ENCODE peak calls at places on chromosomes 7 and 10, in four cellular contexts. J, W, H and I are unnamed samples.

GRCh38 chr10:118754132-118754555 is 626 bp downstream of the CACUL1 start:
- DNase-seq in J (peak), W (peak), H (no peak), I (no peak)

GRCh38 chr7:45036801-45037200 is 36.8 kb downstream of the CCM2 start:
- DNase-seq in J (no peak), H (no peak), W (no peak), I (no peak)

GRCh38 chr10:3141361-3142005 is 31.1 kb downstream of the PITRM1 start:
- DNase-seq in J (no peak), W (no peak), H (no peak), I (no peak)

GRCh38 chr7:111711426-111712065 is 149.3 kb upstream of the IMMP2L start:
- DNase-seq in H (no peak), J (no peak), W (no peak), I (no peak)

GRCh38 chr7:99386584-99387238 is 12.2 kb downstream of the ARPC1B start:
- DNase-seq in H (no peak), J (no peak), W (peak), I (no peak)

GRCh38 chr10:116417821-116418220 is 9.8 kb upstream of the PNLIPRP3 start:
- DNase-seq in W (no peak), H (no peak), J (no peak), I (no peak)

GRCh38 chr10:97182327-97182990 is 3.3 kb downstream of the SLIT1 start:
- DNase-seq in W (no peak), J (no peak), H (no peak), I (no peak)

GRCh38 chr7:69967152-69967591 is 368.9 kb downstream of the AUTS2 start:
- DNase-seq in W (peak), H (no peak), J (no peak), I (no peak)

GRCh38 chr10:105328441-105328840 is 687.4 kb downstream of the SORCS3 start:
- DNase-seq in H (no peak), J (no peak), W (no peak), I (no peak)

GRCh38 chr10:101778781-101779543 is 3.0 kb upstream of the FGF8 start:
- DNase-seq in J (peak), H (no peak), W (peak), I (no peak)

GRCh38 chr7:149194799-149195179 is 557 bp upstream of the ZNF282 start:
- DNase-seq in H (no peak), W (no peak), J (no peak), I (no peak)

GRCh38 chr10:33385686-33386085 is 51.2 kb upstream of the NRP1 start:
- DNase-seq in H (no peak), J (no peak), W (no peak), I (no peak)

GRCh38 chr7:26167293-26167934 is 15.4 kb downstream of the NFE2L3 start:
- DNase-seq in J (no peak), H (no peak), W (no peak), I (no peak)

GRCh38 chr10:66881814-66882213 is 44.0 kb upstream of the LRRTM3 start:
- DNase-seq in W (no peak), H (no peak), J (no peak), I (no peak)

GRCh38 chr10:113062977-113063967 is 113.2 kb downstream of the TCF7L2 start:
- DNase-seq in W (peak), J (no peak), H (no peak), I (no peak)

GRCh38 chr7:141700848-141701371 is 1.1 kb downstream of the DENND11 start:
- DNase-seq in H (no peak), J (peak), W (no peak), I (no peak)

GRCh38 chr10:31075434-31075833 is 43.8 kb upstream of the ZNF438 start:
- DNase-seq in H (peak), J (no peak), W (no peak), I (peak)

GRCh38 chr7:129189661-129190310 is 1.4 kb downstream of the SMO start:
- DNase-seq in W (no peak), J (no peak), H (no peak), I (no peak)

GRCh38 chr10:98664329-98665042 is 217.8 kb upstream of the HPS1 start:
- DNase-seq in W (peak), H (peak), J (peak), I (no peak)

GRCh38 chr10:15730341-15730740 is 10.6 kb upstream of the ITGA8 start:
- DNase-seq in H (no peak), J (no peak), W (no peak), I (no peak)

GRCh38 chr10:86375204-86375603 is 8.6 kb upstream of the GRID1 start:
- DNase-seq in J (no peak), H (no peak), W (no peak), I (no peak)

GRCh38 chr10:115001506-115002381 is 63.7 kb downstream of the TRUB1 start:
- DNase-seq in H (no peak), J (peak), W (no peak), I (no peak)

GRCh38 chr10:131841669-131842139 is 59.1 kb upstream of the PPP2R2D start:
- DNase-seq in W (peak), J (no peak), H (no peak), I (no peak)

GRCh38 chr7:82605247-82605864 is 161.8 kb upstream of the CACNA2D1 start:
- DNase-seq in H (no peak), J (no peak), W (peak), I (no peak)

GRCh38 chr7:30682131-30683083 is at the start of gene CRHR2:
- DNase-seq in J (no peak), W (peak), H (no peak), I (no peak)

GRCh38 chr10:1211844-1212570 is 155.8 kb downstream of the WDR37 start:
- DNase-seq in W (no peak), J (no peak), H (no peak), I (no peak)

GRCh38 chr7:16791071-16791470 is 13.7 kb downstream of the AGR2 start:
- DNase-seq in W (no peak), J (no peak), H (no peak), I (no peak)

GRCh38 chr7:22357311-22358175 is 589 bp upstream of the RAPGEF5 start:
- DNase-seq in H (no peak), W (peak), J (no peak), I (no peak)

GRCh38 chr10:13883843-13884444 is 297.2 kb downstream of the PRPF18 start:
- DNase-seq in W (no peak), H (no peak), J (no peak), I (no peak)

GRCh38 chr10:34578468-34578867 is 236.6 kb downstream of the PARD3 start:
- DNase-seq in J (no peak), W (no peak), H (no peak), I (no peak)

GRCh38 chr10:93461807-93462178 is 20.3 kb downstream of the MYOF start:
- DNase-seq in W (peak), H (no peak), J (no peak), I (no peak)

GRCh38 chr10:105068497-105068896 is 427.4 kb downstream of the SORCS3 start:
- DNase-seq in H (no peak), W (no peak), J (no peak), I (peak)

GRCh38 chr10:125444790-125445189 is 238.2 kb downstream of the TEX36 start:
- DNase-seq in H (no peak), J (no peak), W (no peak), I (no peak)
- TF ChIP-seq CTCF in H (no peak), J (no peak), W (no peak), I (no peak)

GRCh38 chr10:133325392-133325760 is 11.3 kb downstream of the CALY start:
- DNase-seq in W (peak), J (no peak), H (no peak), I (no peak)
- H3K4me3 ChIP-seq in W (peak), J (no peak), H (peak), I (peak)

DNA sequence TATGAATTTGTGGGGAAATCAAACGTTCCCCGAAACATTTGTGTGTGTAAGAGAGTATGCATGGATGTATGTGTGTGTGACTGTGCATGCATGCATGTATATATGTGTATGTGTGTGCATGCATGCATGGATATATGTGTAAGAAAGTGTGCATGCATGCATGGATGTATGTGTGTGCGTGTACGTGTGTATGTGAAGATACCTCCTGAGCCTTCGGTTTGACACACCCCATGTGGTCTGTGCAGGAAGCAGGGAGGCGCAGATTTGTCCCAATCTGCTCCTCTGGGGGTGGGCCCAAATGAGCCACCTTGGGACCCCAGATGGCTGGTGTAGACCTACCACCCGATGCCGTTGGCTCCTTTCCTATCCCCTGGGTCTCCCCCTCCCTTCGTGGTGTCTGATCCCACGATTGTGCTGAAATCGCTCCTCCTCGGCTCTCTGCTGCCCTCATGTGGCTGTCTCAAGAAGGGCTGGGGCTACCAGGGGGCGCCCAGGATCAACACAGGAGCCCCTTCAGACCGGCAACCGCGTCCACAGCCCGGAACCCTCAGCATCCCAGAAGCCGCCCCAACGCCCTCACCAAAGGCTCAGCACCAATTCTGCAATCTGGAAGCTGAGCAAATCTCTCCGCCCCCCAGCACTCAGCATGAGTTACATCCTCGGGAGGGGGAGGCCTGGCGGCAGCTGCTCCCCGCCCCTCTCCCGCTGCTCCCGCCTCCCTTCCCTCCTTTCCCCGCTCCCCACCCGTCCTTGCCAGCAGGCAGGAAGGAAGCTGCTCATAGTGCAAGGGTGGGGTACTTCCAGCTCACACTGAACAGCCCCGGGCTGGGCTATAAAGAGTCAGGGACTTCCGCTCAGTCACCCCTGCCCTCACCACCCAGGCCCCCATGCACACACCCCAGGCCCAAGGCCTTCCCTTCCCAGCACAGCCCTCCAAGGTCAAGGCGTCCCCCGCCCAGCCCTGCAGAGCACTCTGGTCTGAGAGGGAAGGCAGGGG is 2.3 kb upstream of the NOS3 start:
- DNase-seq in H (no peak), W (peak), J (no peak), I (no peak)
- TF ChIP-seq CTCF in H (peak), W (peak), J (peak), I (peak)

GRCh38 chr7:150401424-150401790 is 22.3 kb downstream of the ZNF775 start:
- DNase-seq in J (no peak), H (no peak), W (no peak), I (no peak)
- H3K4me3 ChIP-seq in J (no peak), H (no peak), W (no peak), I (no peak)

GRCh38 chr7:94449151-94449725 is 54.5 kb downstream of the COL1A2 start:
- DNase-seq in W (no peak), J (no peak), H (no peak), I (no peak)
- TF ChIP-seq CTCF in W (peak), J (peak), H (peak), I (peak)

DNA sequence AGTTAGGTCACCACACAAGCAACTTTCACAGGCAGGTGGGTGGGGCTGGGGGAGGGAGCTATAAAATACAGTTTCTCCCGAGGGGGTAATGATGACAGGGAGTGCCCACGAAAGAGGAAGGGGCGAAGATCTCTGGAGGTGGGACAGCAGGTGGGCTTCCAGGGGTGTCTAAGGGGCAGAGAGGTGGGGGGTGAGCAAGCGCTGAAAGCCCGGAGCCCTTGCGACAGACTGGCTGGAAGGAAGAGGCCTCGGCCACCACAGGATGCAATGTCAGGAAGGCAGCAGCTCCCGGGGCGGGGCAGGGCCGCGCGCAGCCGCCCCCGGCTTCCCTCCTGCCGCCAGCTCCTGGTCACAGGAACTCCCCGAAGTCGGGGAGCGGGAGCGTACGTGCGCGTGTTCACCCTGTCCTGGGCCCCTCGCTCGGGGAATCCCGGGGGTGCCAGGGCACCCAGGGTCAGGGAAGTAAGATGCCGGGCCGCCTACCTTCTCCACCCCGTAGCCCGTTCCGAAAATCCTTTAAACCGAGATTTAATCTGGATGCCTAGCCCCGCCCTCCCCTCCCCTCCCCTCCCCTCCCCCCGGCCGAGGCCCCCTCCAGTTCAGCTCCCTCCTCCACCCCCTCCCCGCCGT is 105.2 kb upstream of the PPIF start:
- DNase-seq in H (no peak), J (peak), W (peak), I (no peak)
- H3K4me3 ChIP-seq in H (peak), J (peak), W (peak), I (peak)

DNA sequence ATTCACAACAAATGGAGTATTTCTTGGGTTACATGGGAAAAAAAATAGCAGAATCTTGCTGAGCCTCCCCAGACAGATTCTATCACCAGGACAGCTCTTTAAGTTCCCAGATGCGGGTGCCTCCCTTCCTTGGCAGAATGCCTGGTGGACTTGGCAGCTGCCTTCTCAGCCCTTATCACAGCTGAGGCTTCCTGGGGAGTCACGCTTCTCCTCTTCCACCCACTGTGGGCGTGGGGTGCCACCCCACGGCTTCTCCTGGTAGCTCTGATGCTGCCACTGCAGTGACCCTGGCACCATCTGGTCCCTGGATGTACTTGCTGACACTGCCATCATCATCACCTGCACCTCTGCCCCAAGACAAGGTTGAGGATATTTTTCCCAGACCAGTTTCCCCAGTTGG is 16.2 kb upstream of the NME8 start:
- DNase-seq in J (peak), W (peak), H (no peak), I (no peak)
- TF ChIP-seq CTCF in J (peak), W (no peak), H (no peak), I (no peak)

DNA sequence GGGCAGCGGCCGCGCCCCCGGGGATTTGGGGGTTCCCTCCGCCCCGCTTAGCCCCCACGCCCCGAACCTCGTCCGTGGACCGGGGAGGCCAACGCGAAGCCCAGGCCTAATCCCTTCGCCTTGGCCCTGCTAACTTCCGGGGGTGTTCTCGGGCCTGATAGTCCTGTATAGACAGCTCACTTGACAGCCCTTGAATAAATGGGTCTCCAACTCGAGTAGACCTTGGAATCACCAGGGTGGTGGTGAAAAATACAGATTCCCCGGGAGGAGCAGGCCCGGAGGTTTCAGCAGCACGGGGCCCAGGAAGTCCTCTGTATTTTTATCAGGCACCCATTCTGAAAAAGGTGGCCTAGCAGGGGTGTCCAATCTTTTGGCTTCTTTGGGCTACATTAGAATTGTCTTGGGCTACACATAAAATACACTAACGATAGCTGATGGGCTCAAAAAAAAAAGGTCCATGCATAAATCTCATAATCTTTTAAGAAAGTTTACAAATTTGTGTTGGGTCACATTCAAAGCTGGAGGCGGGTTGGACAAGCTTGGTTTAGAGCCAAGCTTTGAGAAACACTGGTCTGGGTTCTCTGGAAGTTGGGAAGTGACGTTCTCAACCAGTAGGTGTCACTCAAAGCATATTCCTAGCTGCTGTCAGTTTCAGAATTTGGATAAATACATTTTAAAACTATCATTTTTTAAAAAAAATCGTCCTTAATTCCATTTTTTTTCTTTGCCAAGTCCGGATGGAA is 221.7 kb downstream of the PHTF2 start:
- DNase-seq in J (peak), H (peak), W (peak), I (peak)
- H3K4me3 ChIP-seq in J (peak), H (peak), W (peak), I (peak)